ENCODE peak calls at places on chromosomes 2 and 18, in nine cellular contexts. T is M059J; Y is dorsolateral prefrontal cortex; Q is BE2C; M is NCI-H1092 treated with DMSO at 0.1 percent for 48 hours; G is HEK293T; Z is activated CD4-positive, alpha-beta T cell treated with anti-CD3 and anti-CD28 coated beads, Interleukin-2, amount 10 ng/mL, durations not matched to agents 24 days and 14 days; U is fibroblast of the aortic adventitia; P is psoas muscle. I is an unnamed sample.

GRCh38 chr2:100247256-100248043 is 74.9 kb downstream of the LONRF2 start:
- DNase-seq in Y (no peak), Q (no peak), G (no peak), P (no peak), T (no peak), U (no peak), Z (no peak), M (no peak), I (peak; percentile 85)

GRCh38 chr18:22551536-22552151 is 133.9 kb upstream of the CTAGE1 start:
- DNase-seq in P (no peak), T (peak; percentile 99), Q (no peak), G (no peak), Z (no peak), U (peak; percentile 97), M (no peak), Y (no peak), I (no peak)

GRCh38 chr2:112891333-112891950 is 19.5 kb upstream of the IL37 start:
- DNase-seq in G (no peak), Q (no peak), M (no peak), P (no peak), U (no peak), Y (no peak), T (peak; percentile 46), Z (no peak), I (peak; percentile 12)

GRCh38 chr2:136175868-136176267 is 57.9 kb upstream of the CXCR4 start:
- DNase-seq in Z (no peak), Y (no peak), G (no peak), U (no peak), T (no peak), P (no peak), Q (no peak), M (no peak), I (no peak)

GRCh38 chr2:135874966-135875365 is 1.3 kb downstream of the MCM6 start:
- DNase-seq in Z (no peak), P (no peak), M (no peak), G (no peak), Y (no peak), T (no peak), Q (no peak), U (no peak), I (no peak)

GRCh38 chr2:182324665-182325064 is 102.2 kb downstream of the PDE1A start:
- DNase-seq in Z (no peak), T (peak; percentile 90), G (no peak), P (no peak), Y (no peak), U (peak; percentile 32), Q (no peak), M (no peak), I (no peak)

GRCh38 chr2:128324008-128324896 is 5.6 kb upstream of the HS6ST1 start:
- DNase-seq in Y (peak; percentile 21), U (no peak), P (no peak), G (no peak), T (no peak), Z (no peak), Q (no peak), M (no peak), I (peak; percentile 0)

GRCh38 chr2:169755083-169755870 is 21.6 kb downstream of the KLHL23 start:
- DNase-seq in Y (no peak), U (no peak), G (no peak), M (no peak), Z (no peak), Q (no peak), P (no peak), T (no peak), I (no peak)

GRCh38 chr18:49638209-49638785 is 76.4 kb downstream of the LIPG start:
- DNase-seq in Q (no peak), Y (no peak), T (no peak), U (no peak), M (no peak), G (no peak), P (no peak), Z (no peak), I (no peak)

GRCh38 chr2:200962821-200963128 is 685 bp downstream of the ORC2 start:
- DNase-seq in T (no peak), M (peak; percentile 34), U (no peak), Y (no peak), P (no peak), Q (no peak), G (no peak), Z (no peak), I (no peak)

GRCh38 chr2:236872015-236872414 is 213.7 kb upstream of the COPS8 start:
- DNase-seq in Y (no peak), Z (peak; percentile 33), U (no peak), Q (no peak), P (no peak), G (no peak), T (no peak), M (no peak), I (no peak)

GRCh38 chr18:13284330-13285027 is 65.9 kb downstream of the LDLRAD4 start:
- DNase-seq in P (no peak), U (no peak), M (no peak), T (peak; percentile 16), Y (no peak), Q (no peak), G (no peak), Z (no peak), I (peak; percentile 15)

I was measured in GM12865.